ENCODE peak calls at places on chromosomes 6 and 20, in ten cellular contexts. I, R, P, M, D, K, A, Z, X and B are unnamed samples.

GRCh38 chr6:90368601-90369000 is 72.0 kb upstream of the BACH2 start:
- DNase-seq in I (no peak), R (no peak), P (no peak), M (no peak), D (no peak), K (no peak), A (no peak), Z (no peak), X (no peak), B (no peak)

GRCh38 chr20:20360464-20360863 is 7.4 kb upstream of the INSM1 start:
- DNase-seq in I (no peak), R (peak; percentile 54), P (peak; percentile 65), M (no peak), D (peak; percentile 43), K (no peak), A (peak; percentile 58), Z (peak; percentile 9), X (peak; percentile 91), B (peak; percentile 74)

GRCh38 chr20:2005831-2006426 is 12.1 kb upstream of the PDYN start:
- DNase-seq in I (peak; percentile 24), R (peak; percentile 41), P (peak; percentile 74), M (peak; percentile 36), D (peak; percentile 18), K (peak; percentile 58), A (peak; percentile 76), Z (peak; percentile 42), X (peak; percentile 33), B (peak; percentile 92)

GRCh38 chr20:11902264-11902663 is 15.4 kb upstream of the BTBD3 start:
- DNase-seq in I (no peak), R (no peak), P (no peak), M (no peak), D (no peak), K (no peak), A (no peak), Z (no peak), X (no peak), B (no peak)

GRCh38 chr6:160007581-160007980 is 38.7 kb downstream of the IGF2R start:
- DNase-seq in I (no peak), R (no peak), P (no peak), M (no peak), D (no peak), K (no peak), A (no peak), Z (no peak), X (no peak), B (no peak)

GRCh38 chr6:154515808-154516207 is 5.3 kb upstream of the CNKSR3 start:
- DNase-seq in I (no peak), R (no peak), P (no peak), M (no peak), D (no peak), K (no peak), A (no peak), Z (no peak), X (no peak), B (no peak)

GRCh38 chr6:151391021-151391470 is 313 bp downstream of the ZBTB2 start:
- DNase-seq in I (peak; percentile 63), R (peak; percentile 93), P (peak; percentile 84), M (peak; percentile 75), D (peak; percentile 29), K (peak; percentile 79), A (peak; percentile 76), Z (peak; percentile 84), X (peak; percentile 38), B (peak; percentile 89)

GRCh38 chr20:21269772-21270171 is 33.4 kb upstream of the XRN2 start:
- DNase-seq in I (no peak), R (no peak), P (no peak), M (no peak), D (no peak), K (no peak), A (no peak), Z (no peak), X (no peak), B (no peak)

GRCh38 chr20:36969478-36970186 is 18.1 kb upstream of the SAMHD1 start:
- DNase-seq in I (no peak), R (no peak), P (no peak), M (no peak), D (no peak), K (no peak), A (no peak), Z (peak; percentile 48), X (no peak), B (no peak)

GRCh38 chr20:46638367-46639274 is 12.6 kb downstream of the SLC13A3 start:
- DNase-seq in I (no peak), R (no peak), P (no peak), M (no peak), D (no peak), K (no peak), A (no peak), Z (no peak), X (no peak), B (no peak)

GRCh38 chr6:130161627-130162404 is 60.9 kb downstream of the SAMD3 start:
- DNase-seq in I (no peak), R (no peak), P (no peak), M (no peak), D (no peak), K (no peak), A (no peak), Z (no peak), X (no peak), B (no peak)

GRCh38 chr20:64189986-64190385 is 25.7 kb downstream of the MYT1 start:
- DNase-seq in I (no peak), R (no peak), P (no peak), M (no peak), D (no peak), K (no peak), A (no peak), Z (no peak), X (no peak), B (no peak)

GRCh38 chr6:78910611-78911134 is 43.3 kb downstream of the IRAK1BP1 start:
- DNase-seq in I (no peak), R (peak; percentile 67), P (peak; percentile 43), M (no peak), D (no peak), K (no peak), A (peak; percentile 35), Z (no peak), X (no peak), B (no peak)

GRCh38 chr6:43977404-43978111 is 149.7 kb downstream of the MRPL14 start:
- DNase-seq in I (no peak), R (no peak), P (no peak), M (no peak), D (no peak), K (no peak), A (no peak), Z (no peak), X (no peak), B (no peak)

GRCh38 chr6:25942561-25943147 is 12.2 kb upstream of the SLC17A2 start:
- DNase-seq in I (no peak), R (no peak), P (no peak), M (no peak), D (peak; percentile 9), K (no peak), A (no peak), Z (peak; percentile 40), X (peak; percentile 51), B (peak; percentile 83)

GRCh38 chr20:20211274-20211987 is 156.5 kb upstream of the INSM1 start:
- DNase-seq in I (no peak), R (no peak), P (peak; percentile 63), M (no peak), D (no peak), K (no peak), A (no peak), Z (no peak), X (no peak), B (no peak)

GRCh38 chr20:37243937-37244571 is 17.6 kb downstream of the GHRH start:
- DNase-seq in I (no peak), R (no peak), P (no peak), M (no peak), D (peak; percentile 2), K (no peak), A (peak; percentile 35), Z (no peak), X (no peak), B (no peak)

GRCh38 chr6:64012351-64013060 is 376.9 kb downstream of the PHF3 start:
- DNase-seq in I (no peak), R (no peak), P (peak; percentile 51), M (no peak), D (no peak), K (no peak), A (no peak), Z (no peak), X (peak; percentile 61), B (peak; percentile 47)